ENCODE peak calls at places on chromosomes 1 and 21, in four cellular contexts. Y is transverse colon, S is K562, T is esophagus muscularis mucosa. Q is an unnamed sample.

GRCh38 chr1:94092210-94092613 is 28.7 kb downstream of the ABCA4 start:
- DNase-seq in Y (no peak), S (no peak), T (no peak), Q (no peak)

GRCh38 chr1:101253976-101254660 is 17.3 kb downstream of the S1PR1 start:
- DNase-seq in Y (no peak), S (peak; percentile 54), T (no peak), Q (no peak)

GRCh38 chr1:242033331-242033956 is 34.5 kb upstream of the MAP1LC3C start:
- DNase-seq in Y (no peak), S (peak; percentile 14), T (no peak), Q (no peak)

GRCh38 chr1:81264976-81265375 is 535.8 kb upstream of the ADGRL2 start:
- DNase-seq in Y (no peak), S (no peak), T (no peak), Q (no peak)

GRCh38 chr1:34013958-34014737 is 150.3 kb downstream of the HMGB4 start:
- DNase-seq in Y (no peak), S (peak; percentile 37), T (no peak), Q (no peak)

GRCh38 chr1:101017448-101017847 is 8.1 kb downstream of the DPH5 start:
- DNase-seq in Y (no peak), S (no peak), T (no peak), Q (no peak)

GRCh38 chr1:241871031-241871430 is 23.0 kb downstream of the EXO1 start:
- DNase-seq in Y (no peak), S (no peak), T (no peak), Q (no peak)

GRCh38 chr21:28818663-28819278 is 173.9 kb downstream of the LTN1 start:
- DNase-seq in Y (no peak), S (no peak), T (no peak), Q (no peak)

GRCh38 chr1:199157494-199157893 is 518.7 kb downstream of the PTPRC start:
- DNase-seq in Y (no peak), S (no peak), T (no peak), Q (no peak)

GRCh38 chr1:59290173-59290954 is 6.5 kb upstream of the FGGY start:
- DNase-seq in Y (peak; percentile 52), S (peak; percentile 78), T (no peak), Q (no peak)

GRCh38 chr1:156062189-156062588 is 1.2 kb downstream of the RAB25 start:
- DNase-seq in Y (peak; percentile 67), S (no peak), T (no peak), Q (no peak)

GRCh38 chr1:30324251-30325084 is 398.9 kb downstream of the MATN1 start:
- DNase-seq in Y (no peak), S (no peak), T (no peak), Q (no peak)

GRCh38 chr1:52142220-52143153 is 598 bp downstream of the ZFYVE9 start:
- DNase-seq in Y (peak; percentile 36), S (peak; percentile 62), T (no peak), Q (no peak)

GRCh38 chr1:99469641-99470040 is 176.3 kb upstream of the PALMD start:
- DNase-seq in Y (no peak), S (no peak), T (no peak), Q (no peak)

GRCh38 chr1:153466908-153467307 is 6.5 kb upstream of the S100A7 start:
- DNase-seq in Y (no peak), S (no peak), T (no peak), Q (no peak)

GRCh38 chr21:36330904-36331303 is 10.9 kb downstream of the MORC3 start:
- DNase-seq in Y (peak; percentile 63), S (peak; percentile 71), T (no peak), Q (no peak)

GRCh38 chr21:42524341-42525227 is 10.9 kb downstream of the SLC37A1 start:
- DNase-seq in Y (peak; percentile 81), S (no peak), T (no peak), Q (peak; percentile 54)

GRCh38 chr1:155379180-155379876 is 58.6 kb downstream of the RUSC1 start:
- DNase-seq in Y (no peak), S (no peak), T (no peak), Q (no peak)

GRCh38 chr1:167492509-167492910 is 25.8 kb downstream of the CD247 start:
- DNase-seq in Y (no peak), S (no peak), T (no peak), Q (no peak)

GRCh38 chr1:87760100-87760499 is 431.4 kb downstream of the LMO4 start:
- DNase-seq in Y (no peak), S (no peak), T (no peak), Q (no peak)

GRCh38 chr1:1026599-1027413 is 6.9 kb downstream of the AGRN start:
- DNase-seq in Y (no peak), S (no peak), T (no peak), Q (no peak)

GRCh38 chr21:43801006-43801783 is 11.8 kb downstream of the RRP1 start:
- DNase-seq in Y (no peak), S (no peak), T (no peak), Q (no peak)

GRCh38 chr21:44443291-44443890 is 11.9 kb upstream of the LRRC3 start:
- DNase-seq in Y (no peak), S (no peak), T (no peak), Q (no peak)

GRCh38 chr1:113928129-113928949 is 785 bp upstream of the HIPK1 start:
- DNase-seq in Y (no peak), S (peak; percentile 42), T (no peak), Q (no peak)

GRCh38 chr1:20216574-20216973 is 30.3 kb upstream of the PLA2G2C start:
- DNase-seq in Y (peak; percentile 29), S (peak; percentile 36), T (no peak), Q (no peak)

GRCh38 chr21:16891821-16892220 is 621.0 kb upstream of the CXADR start:
- DNase-seq in Y (no peak), S (no peak), T (no peak), Q (no peak)

GRCh38 chr1:183898610-183899009 is 93.7 kb downstream of the RGL1 start:
- DNase-seq in Y (no peak), S (no peak), T (peak; percentile 17), Q (no peak)

GRCh38 chr1:6833804-6834203 is 48.5 kb downstream of the CAMTA1 start:
- DNase-seq in Y (no peak), S (peak; percentile 9), T (no peak), Q (no peak)

GRCh38 chr1:98797506-98797905 is 136.0 kb downstream of the SNX7 start:
- DNase-seq in Y (no peak), S (no peak), T (no peak), Q (no peak)

GRCh38 chr1:221824025-221824424 is 82.1 kb upstream of the DUSP10 start:
- DNase-seq in Y (no peak), S (no peak), T (peak; percentile 66), Q (no peak)

GRCh38 chr1:106879538-106879937 is 176.9 kb upstream of the PRMT6 start:
- DNase-seq in Y (peak; percentile 77), S (no peak), T (no peak), Q (no peak)

GRCh38 chr1:33147997-33148314 is 33.9 kb downstream of the TRIM62 start:
- DNase-seq in Y (no peak), S (peak; percentile 51), T (no peak), Q (no peak)

GRCh38 chr1:29893036-29893723 is 656.9 kb downstream of the PTPRU start:
- DNase-seq in Y (no peak), S (no peak), T (no peak), Q (no peak)

GRCh38 chr1:67535474-67535873 is 105.3 kb upstream of the SERBP1 start:
- DNase-seq in Y (peak; percentile 89), S (peak; percentile 87), T (peak; percentile 94), Q (peak; percentile 72)

GRCh38 chr21:46604975-46605758 is at the start of gene S100B:
- DNase-seq in Y (no peak), S (no peak), T (no peak), Q (no peak)

DNA sequence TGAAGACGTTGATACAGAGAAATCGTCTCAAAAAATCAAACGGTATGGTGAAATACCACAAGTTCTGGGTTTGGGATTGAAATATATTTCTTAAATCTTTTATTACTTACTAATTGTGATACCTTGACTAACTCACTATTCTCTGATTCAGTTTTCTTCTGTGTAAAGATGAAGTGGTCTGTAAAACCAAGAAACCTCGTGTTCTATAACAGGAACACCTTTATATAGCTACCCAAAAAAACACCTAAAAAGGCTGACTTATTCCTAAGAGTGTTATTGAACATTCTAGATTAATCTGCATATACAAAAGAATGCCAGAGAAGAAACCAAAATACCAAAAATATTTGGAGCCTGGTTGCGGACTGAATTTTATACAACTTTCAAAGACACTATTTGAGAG is 721 bp downstream of the LRRIQ3 start:
- DNase-seq in Y (no peak), S (no peak), T (no peak), Q (no peak)
- TF ChIP-seq EP300 in Y (no peak), S (no peak), T (no peak), Q (no peak)

GRCh38 chr1:160590488-160590887 is 11.2 kb upstream of the CD84 start:
- DNase-seq in Y (no peak), S (no peak), T (no peak), Q (no peak)
- TF ChIP-seq EP300 in Y (no peak), S (no peak), T (no peak), Q (no peak)

DNA sequence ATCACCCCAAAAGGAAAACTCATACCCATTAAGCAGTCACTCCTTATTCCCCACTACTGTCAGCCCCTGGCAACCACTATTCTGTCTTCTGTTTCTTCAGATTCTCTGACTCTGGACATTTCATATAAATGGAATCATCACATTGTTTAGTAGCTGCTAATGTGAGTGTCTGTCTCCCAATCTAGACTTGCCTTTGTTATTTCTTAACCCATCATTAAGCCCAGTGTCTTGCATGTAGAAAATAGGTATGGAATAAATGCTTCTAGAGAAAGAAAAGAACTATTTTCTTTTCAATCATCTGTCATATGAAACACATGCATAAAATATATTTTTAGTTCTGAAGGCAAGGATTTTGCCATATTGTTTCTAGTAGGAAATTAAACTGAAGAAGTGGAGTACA is 610.0 kb downstream of the PLPP3 start:
- DNase-seq in Y (no peak), S (no peak), T (no peak), Q (no peak)
- TF ChIP-seq EP300 in Y (no peak), S (no peak), T (no peak), Q (no peak)

GRCh38 chr1:66239834-66240233 is 294.1 kb upstream of the SGIP1 start:
- DNase-seq in Y (no peak), S (peak; percentile 4), T (no peak), Q (no peak)

GRCh38 chr1:66244429-66244828 is 289.5 kb upstream of the SGIP1 start:
- DNase-seq in Y (no peak), S (no peak), T (no peak), Q (no peak)

GRCh38 chr1:66240491-66241484 is 293.2 kb upstream of the SGIP1 start:
- DNase-seq in Y (no peak), S (no peak), T (no peak), Q (no peak)

GRCh38 chr1:66243548-66244130 is 290.3 kb upstream of the SGIP1 start:
- DNase-seq in Y (no peak), S (no peak), T (no peak), Q (no peak)

GRCh38 chr1:66242646-66243547 is 291.1 kb upstream of the SGIP1 start:
- DNase-seq in Y (peak; percentile 86), S (peak; percentile 84), T (peak; percentile 94), Q (peak; percentile 82)
- TF ChIP-seq EP300 in Y (no peak), S (no peak), T (no peak), Q (no peak)

DNA sequence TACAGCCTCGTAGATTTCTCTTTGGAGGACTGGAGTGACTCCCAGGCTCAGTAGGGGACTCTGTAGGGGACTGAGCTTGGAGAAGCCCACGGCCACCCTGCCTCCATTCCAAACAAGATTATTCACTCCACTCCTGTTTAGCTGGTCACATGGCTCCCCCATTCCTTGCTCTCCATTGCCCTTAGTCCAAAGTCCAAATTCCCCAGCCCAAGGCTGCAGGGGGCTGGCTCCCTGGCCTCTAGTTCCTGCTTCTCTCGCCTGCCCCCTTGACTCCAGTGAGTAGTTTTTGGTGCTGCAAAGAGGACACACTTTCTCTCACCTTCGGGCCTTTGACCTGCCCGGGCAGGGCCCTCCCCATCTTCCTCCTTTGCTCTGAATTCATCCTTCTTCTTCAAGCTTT is 403.3 kb downstream of the KIF26B start:
- DNase-seq in Y (no peak), S (no peak), T (no peak), Q (no peak)
- TF ChIP-seq EP300 in Y (no peak), S (no peak), T (no peak), Q (no peak)

Q was measured in tibial nerve.